ENCODE peak calls at places on chromosome 13, in five cellular contexts. D is HEK293T, Q is HepG2, P is nephron progenitor cell, E is MCF 10A. X is an unnamed sample.

GRCh38 chr13:110912651-110913051 is 2.2 kb downstream of the ANKRD10 start:
- DNase-seq in Q (peak), E (peak), P (peak), D (no peak), X (peak)

GRCh38 chr13:29920018-29920643 is 69.7 kb upstream of the UBL3 start:
- DNase-seq in Q (peak), P (no peak), D (no peak), E (no peak), X (peak)

GRCh38 chr13:42715909-42716308 is 65.5 kb upstream of the FAM216B start:
- DNase-seq in P (no peak), Q (no peak), E (no peak), D (no peak), X (no peak)

GRCh38 chr13:94920578-94920977 is 208.2 kb upstream of the SOX21 start:
- DNase-seq in Q (no peak), D (no peak), E (no peak), P (no peak), X (no peak)

GRCh38 chr13:99614465-99614885 is 113.2 kb downstream of the TM9SF2 start:
- DNase-seq in P (no peak), E (peak), D (no peak), Q (peak), X (peak)

GRCh38 chr13:80448725-80449124 is 107.8 kb upstream of the SPRY2 start:
- DNase-seq in Q (no peak), E (no peak), D (no peak), P (no peak), X (no peak)

GRCh38 chr13:108859202-108860012 is 230.0 kb downstream of the MYO16 start:
- DNase-seq in Q (no peak), E (no peak), P (no peak), D (no peak), X (peak)

GRCh38 chr13:101523732-101524131 is 71.3 kb downstream of the ITGBL1 start:
- DNase-seq in D (no peak), E (peak), Q (no peak), P (no peak), X (peak)

GRCh38 chr13:99935772-99936171 is 35.8 kb downstream of the ZIC5 start:
- DNase-seq in P (no peak), D (no peak), E (no peak), Q (no peak), X (no peak)

GRCh38 chr13:99911965-99912566 is 59.5 kb downstream of the ZIC5 start:
- DNase-seq in D (no peak), E (no peak), Q (no peak), P (no peak), X (no peak)

GRCh38 chr13:92429231-92429630 is 797.4 kb upstream of the GPC6 start:
- DNase-seq in Q (no peak), E (no peak), P (no peak), D (no peak), X (no peak)

GRCh38 chr13:112586334-112586733 is 1.6 kb downstream of the TUBGCP3 start:
- DNase-seq in E (no peak), P (no peak), D (no peak), Q (no peak), X (no peak)

GRCh38 chr13:40064723-40065122 is 409.3 kb downstream of the COG6 start:
- DNase-seq in D (no peak), Q (no peak), P (no peak), E (peak), X (peak)

GRCh38 chr13:26401069-26401468 is 147.1 kb downstream of the CDK8 start:
- DNase-seq in E (no peak), P (no peak), D (no peak), Q (no peak), X (no peak)

GRCh38 chr13:98083936-98084335 is 59.0 kb upstream of the FARP1 start:
- DNase-seq in E (no peak), D (no peak), Q (no peak), P (no peak), X (peak)

GRCh38 chr13:43289458-43290255 is 266.3 kb downstream of the DNAJC15 start:
- DNase-seq in E (no peak), D (no peak), Q (no peak), P (no peak), X (no peak)

GRCh38 chr13:99686944-99687382 is 185.7 kb downstream of the TM9SF2 start:
- DNase-seq in P (no peak), E (no peak), Q (no peak), D (no peak), X (no peak)

GRCh38 chr13:73816702-73817101 is 317.5 kb downstream of the KLF12 start:
- DNase-seq in E (no peak), Q (no peak), P (no peak), D (no peak), X (no peak)

GRCh38 chr13:87498681-87499080 is 172.5 kb upstream of the SLITRK5 start:
- DNase-seq in Q (peak), P (peak), E (peak), D (peak), X (peak)

GRCh38 chr13:45108716-45109706 is 11.3 kb upstream of the GTF2F2 start:
- DNase-seq in Q (no peak), E (peak), D (no peak), P (peak), X (peak)

GRCh38 chr13:20198781-20199180 is 6.0 kb upstream of the GJB2 start:
- DNase-seq in P (no peak), Q (peak), D (no peak), E (no peak), X (no peak)

GRCh38 chr13:96090240-96091101 is 564 bp downstream of the HS6ST3 start:
- DNase-seq in P (peak), Q (no peak), D (peak), E (no peak), X (peak)

GRCh38 chr13:50161052-50161451 is 145.8 kb downstream of the KCNRG start:
- DNase-seq in P (no peak), D (no peak), E (peak), Q (peak), X (peak)

GRCh38 chr13:21528616-21529015 is 69.5 kb upstream of the ZDHHC20 start:
- DNase-seq in P (no peak), E (no peak), D (no peak), Q (no peak), X (peak)

GRCh38 chr13:92612892-92613291 is 613.7 kb upstream of the GPC6 start:
- DNase-seq in D (no peak), P (no peak), Q (no peak), E (no peak), X (no peak)

GRCh38 chr13:77784531-77784930 is 87.0 kb downstream of the SLAIN1 start:
- DNase-seq in P (no peak), E (no peak), D (no peak), Q (no peak), X (no peak)

GRCh38 chr13:94917814-94918213 is 205.5 kb upstream of the SOX21 start:
- DNase-seq in P (peak), E (peak), Q (no peak), D (no peak), X (peak)

GRCh38 chr13:57739791-57740190 is 108.2 kb downstream of the PCDH17 start:
- DNase-seq in P (no peak), E (peak), Q (no peak), D (no peak), X (no peak)

GRCh38 chr13:47594833-47595232 is 406.2 kb downstream of the SUCLA2 start:
- DNase-seq in E (no peak), Q (no peak), D (no peak), P (no peak), X (peak)